ENCODE peak calls at places on chromosomes 7 and 10, in ten cellular contexts. A, K, H, O, F, U, E, B, S and C are unnamed samples.

GRCh38 chr7:99579956-99580777 is 17.9 kb upstream of the TMEM225B start:
- DNase-seq in A (peak), K (peak), H (peak), O (peak), F (peak), U (no peak), E (peak), B (peak), S (no peak), C (no peak)

GRCh38 chr10:5959581-5960069 is 17.7 kb downstream of the IL15RA start:
- DNase-seq in A (no peak), K (no peak), H (no peak), O (no peak), F (no peak), U (peak), E (no peak), B (no peak), S (no peak), C (no peak)

GRCh38 chr7:86339051-86339450 is 304.7 kb upstream of the GRM3 start:
- DNase-seq in A (no peak), K (no peak), H (no peak), O (no peak), F (no peak), U (no peak), E (no peak), B (no peak), S (no peak), C (no peak)

GRCh38 chr7:43838201-43838659 is 31.1 kb downstream of the MRPS24 start:
- DNase-seq in A (no peak), K (no peak), H (no peak), O (no peak), F (no peak), U (no peak), E (no peak), B (no peak), S (no peak), C (no peak)

GRCh38 chr10:117170244-117170643 is 27.0 kb upstream of the KCNK18 start:
- DNase-seq in A (no peak), K (no peak), H (no peak), O (no peak), F (no peak), U (no peak), E (no peak), B (no peak), S (no peak), C (no peak)

GRCh38 chr10:130455111-130455695 is 319.0 kb downstream of the GLRX3 start:
- DNase-seq in A (no peak), K (no peak), H (no peak), O (no peak), F (no peak), U (no peak), E (peak), B (no peak), S (no peak), C (no peak)

GRCh38 chr10:63286340-63286739 is 153.2 kb downstream of the NRBF2 start:
- DNase-seq in A (no peak), K (no peak), H (no peak), O (no peak), F (peak), U (no peak), E (no peak), B (no peak), S (no peak), C (no peak)

GRCh38 chr7:69845721-69846495 is 247.6 kb downstream of the AUTS2 start:
- DNase-seq in A (no peak), K (no peak), H (no peak), O (no peak), F (no peak), U (no peak), E (no peak), B (no peak), S (no peak), C (no peak)

GRCh38 chr7:93935112-93935511 is 13.6 kb downstream of the GNG11 start:
- DNase-seq in A (no peak), K (no peak), H (no peak), O (no peak), F (no peak), U (no peak), E (no peak), B (no peak), S (no peak), C (no peak)

GRCh38 chr7:41967156-41967555 is 264.3 kb upstream of the INHBA start:
- DNase-seq in A (no peak), K (no peak), H (no peak), O (no peak), F (no peak), U (no peak), E (no peak), B (no peak), S (no peak), C (peak)

GRCh38 chr7:108537229-108537628 is 11.3 kb upstream of the PNPLA8 start:
- DNase-seq in A (no peak), K (no peak), H (no peak), O (no peak), F (no peak), U (no peak), E (no peak), B (no peak), S (no peak), C (no peak)

GRCh38 chr10:122981066-122981464 is 864 bp downstream of the PSTK start:
- DNase-seq in A (no peak), K (no peak), H (no peak), O (no peak), F (peak), U (no peak), E (no peak), B (no peak), S (no peak), C (peak)

GRCh38 chr10:47031953-47032465 is 120.8 kb downstream of the PTPN20 start:
- DNase-seq in A (peak), K (peak), H (peak), O (no peak), F (no peak), U (no peak), E (peak), B (no peak), S (no peak), C (no peak)

GRCh38 chr7:44057849-44058758 is 7.3 kb downstream of the PGAM2 start:
- DNase-seq in A (no peak), K (peak), H (peak), O (no peak), F (no peak), U (peak), E (no peak), B (no peak), S (no peak), C (no peak)

GRCh38 chr7:64838691-64839090 is 44.5 kb downstream of the ZNF138 start:
- DNase-seq in A (no peak), K (no peak), H (no peak), O (no peak), F (no peak), U (no peak), E (no peak), B (no peak), S (no peak), C (no peak)

GRCh38 chr7:6553460-6554044 is 2.3 kb upstream of the GRID2IP start:
- DNase-seq in A (no peak), K (no peak), H (no peak), O (no peak), F (no peak), U (no peak), E (no peak), B (no peak), S (no peak), C (no peak)
- TF ChIP-seq CTCF in A (no peak), K (no peak), H (no peak), O (no peak), F (no peak), U (no peak), E (no peak), B (no peak), S (no peak), C (no peak)

DNA sequence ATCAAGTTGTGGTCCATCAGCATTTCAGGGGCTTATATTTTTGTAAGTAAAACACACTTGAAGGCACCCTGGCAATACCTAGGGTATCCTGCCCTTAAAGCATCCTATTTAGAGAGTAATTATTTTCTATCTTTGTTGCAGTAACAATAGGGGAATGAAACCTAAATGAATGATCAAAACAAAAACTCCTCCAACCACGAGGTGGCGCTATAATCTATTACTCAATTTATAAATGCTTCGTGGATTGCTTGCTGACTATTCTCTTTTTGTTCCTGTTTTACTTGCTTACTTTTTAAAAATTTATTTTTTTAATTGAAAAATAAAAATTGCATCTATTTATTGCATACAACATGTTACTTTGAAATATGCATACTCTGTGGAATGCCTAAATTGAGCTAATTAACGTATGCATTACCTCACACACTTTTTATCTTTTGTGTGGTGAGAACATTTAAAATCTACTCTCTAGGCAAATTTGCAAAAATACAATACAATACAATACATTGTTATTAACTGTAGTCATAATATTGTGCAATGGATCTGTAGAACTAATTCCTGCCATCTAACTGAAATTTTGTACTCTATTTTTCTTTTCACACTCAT is 147.7 kb upstream of the BMPER start:
- DNase-seq in A (no peak), K (no peak), H (peak), O (peak), F (peak), U (peak), E (no peak), B (no peak), S (peak), C (peak)
- TF ChIP-seq CTCF in A (peak), K (no peak), H (no peak), O (peak), F (peak), U (no peak), E (peak), B (peak), S (peak), C (peak)

GRCh38 chr7:123750389-123751230 is 1.8 kb upstream of the WASL start:
- DNase-seq in A (no peak), K (no peak), H (no peak), O (no peak), F (no peak), U (no peak), E (no peak), B (no peak), S (no peak), C (no peak)

GRCh38 chr7:123747620-123748141 is 1.1 kb downstream of the WASL start:
- DNase-seq in A (peak), K (no peak), H (peak), O (peak), F (peak), U (peak), E (peak), B (no peak), S (peak), C (peak)

GRCh38 chr7:123748171-123748733 is 551 bp downstream of the WASL start:
- DNase-seq in A (peak), K (no peak), H (peak), O (peak), F (no peak), U (no peak), E (peak), B (peak), S (no peak), C (peak)

GRCh38 chr7:123748734-123749536 is at the start of gene WASL:
- DNase-seq in A (peak), K (peak), H (peak), O (peak), F (peak), U (peak), E (peak), B (peak), S (peak), C (peak)

DNA sequence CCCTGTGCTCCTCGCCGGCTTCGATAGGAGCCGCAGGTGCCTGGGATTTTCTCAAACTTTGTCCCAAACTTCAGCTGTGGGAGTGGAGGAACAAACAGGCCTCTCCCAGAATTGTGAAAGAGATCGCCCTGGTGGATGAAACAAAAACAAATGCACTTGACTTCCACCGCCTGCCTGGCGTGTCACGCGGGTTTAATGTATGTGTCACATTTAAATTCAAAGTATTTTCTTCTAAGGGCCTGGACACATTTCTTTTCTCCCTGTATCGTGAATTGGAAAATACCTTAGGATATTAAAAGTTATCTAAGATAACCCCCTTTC is 694 bp upstream of the WASL start:
- DNase-seq in A (peak), K (no peak), H (no peak), O (no peak), F (peak), U (no peak), E (no peak), B (no peak), S (no peak), C (peak)
- TF ChIP-seq CTCF in A (no peak), K (no peak), H (no peak), O (peak), F (no peak), U (no peak), E (no peak), B (no peak), S (no peak), C (no peak)

DNA sequence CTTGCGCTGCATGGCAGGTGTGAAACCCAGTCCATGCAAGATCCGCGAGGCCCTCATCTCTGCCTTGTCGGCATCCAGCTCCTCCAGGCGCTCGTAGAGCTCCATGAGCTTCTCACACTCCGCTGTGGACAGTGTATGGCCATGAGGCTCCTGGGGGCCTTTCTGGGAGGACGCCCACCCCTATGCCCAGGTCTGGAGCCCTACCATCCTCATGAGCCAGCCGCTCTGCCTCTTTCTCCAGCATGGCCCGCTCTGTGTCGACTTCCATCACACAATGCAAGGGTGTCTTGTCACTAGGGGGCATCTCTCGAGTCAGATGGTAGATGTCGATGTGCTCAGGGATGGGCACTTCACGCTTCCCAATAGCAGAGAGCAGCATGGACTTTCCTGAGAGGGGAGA is 3.3 kb downstream of the ABCF2 start:
- DNase-seq in A (no peak), K (no peak), H (no peak), O (no peak), F (no peak), U (no peak), E (no peak), B (no peak), S (no peak), C (no peak)
- TF ChIP-seq CTCF in A (no peak), K (no peak), H (no peak), O (no peak), F (no peak), U (no peak), E (no peak), B (no peak), S (no peak), C (no peak)

GRCh38 chr7:50595538-50596102 is 30.4 kb upstream of the DDC start:
- DNase-seq in A (peak), K (no peak), H (no peak), O (peak), F (peak), U (no peak), E (no peak), B (no peak), S (peak), C (peak)
- TF ChIP-seq CTCF in A (peak), K (no peak), H (no peak), O (peak), F (peak), U (no peak), E (no peak), B (peak), S (peak), C (peak)

DNA sequence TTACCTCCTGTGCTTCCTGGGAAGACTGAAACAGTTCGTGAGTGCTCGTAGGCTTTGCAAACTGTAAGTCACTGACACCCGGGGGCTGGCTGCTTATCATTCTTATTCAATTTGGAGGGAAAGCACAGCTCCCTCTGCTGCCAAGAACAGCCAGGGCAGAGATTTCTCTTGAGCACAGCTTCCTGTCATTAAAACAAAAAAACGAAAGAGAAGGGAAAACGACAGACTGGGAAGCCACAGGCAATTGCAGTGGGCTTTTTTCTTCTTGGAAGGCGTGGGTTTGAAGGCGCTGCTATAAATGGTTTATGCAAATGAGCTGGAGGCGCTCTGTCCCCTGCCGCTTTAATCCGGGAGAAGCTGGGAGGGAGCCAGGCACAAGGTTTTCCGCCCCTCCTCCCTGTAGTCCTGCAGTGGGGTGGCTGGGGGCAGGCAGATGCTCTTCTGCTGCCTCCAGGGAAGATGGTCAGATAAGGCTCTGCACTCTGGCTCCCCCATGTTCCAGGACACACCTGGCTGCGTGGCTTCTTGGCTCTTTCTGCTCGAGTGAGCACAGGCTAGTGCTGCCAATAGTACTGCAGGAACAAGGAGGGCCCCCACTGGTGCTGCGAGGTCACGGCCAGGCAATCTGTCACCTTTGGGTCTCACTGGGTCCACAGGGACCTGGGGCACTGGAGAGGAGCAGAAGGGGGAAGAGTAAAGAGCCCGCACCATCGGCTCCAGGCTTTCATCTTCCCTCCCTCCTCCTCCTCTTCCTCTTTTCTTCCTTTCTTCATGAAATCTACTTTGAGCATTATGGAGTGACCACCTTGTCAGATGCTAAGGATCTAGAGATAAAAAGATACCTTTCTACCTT is 49.5 kb downstream of the NEURL1 start:
- DNase-seq in A (no peak), K (no peak), H (no peak), O (peak), F (peak), U (no peak), E (no peak), B (no peak), S (no peak), C (peak)
- TF ChIP-seq CTCF in A (peak), K (no peak), H (no peak), O (peak), F (no peak), U (no peak), E (peak), B (peak), S (peak), C (peak)